ENCODE peak calls at places on chromosomes 11 and 22, in seven cellular contexts. U is activated CD4-positive, CD25-positive, alpha-beta regulatory T cell treated with anti-CD3 and anti-CD28 coated beads, Interleukin-2, amount 50 U/mL, for 16 hours; B is stomach; V is T-helper 2 cell treated with Interferon-gamma antibody and Interleukin-4, amounts not matched to agents 5 μg/mL and 100 μg/mL, for 36 hours; Q is MV-4-11; W is caudate nucleus; G is fibroblast of pulmonary artery. A is an unnamed sample.

GRCh38 chr11:17428930-17429329 is 40.5 kb upstream of the KCNJ11 start:
- DNase-seq in U (no peak), B (no peak), V (no peak), Q (no peak), W (no peak), G (no peak), A (no peak)

GRCh38 chr11:36602143-36602542 is 4.1 kb upstream of the RAG2 start:
- DNase-seq in U (no peak), B (no peak), V (no peak), Q (no peak), W (no peak), G (no peak), A (no peak)

GRCh38 chr22:24326266-24326665 is 55.6 kb downstream of the SPECC1L start:
- DNase-seq in U (no peak), B (no peak), V (no peak), Q (no peak), W (no peak), G (no peak), A (no peak)

GRCh38 chr11:116580828-116581227 is 192.0 kb downstream of the BUD13 start:
- DNase-seq in U (no peak), B (no peak), V (no peak), Q (no peak), W (no peak), G (no peak), A (no peak)

GRCh38 chr11:131297441-131297840 is 73.0 kb upstream of the NTM start:
- DNase-seq in U (no peak), B (no peak), V (no peak), Q (no peak), W (no peak), G (no peak), A (no peak)

GRCh38 chr11:124800226-124800929 is at the start of gene MSANTD2:
- DNase-seq in U (peak), B (peak), V (peak), Q (peak), W (peak), G (peak), A (peak)

GRCh38 chr11:115503083-115503885 is 931 bp downstream of the CADM1 start:
- DNase-seq in U (no peak), B (peak), V (peak), Q (peak), W (peak), G (peak), A (peak)

GRCh38 chr11:24239016-24239720 is 257.7 kb upstream of the LUZP2 start:
- DNase-seq in U (no peak), B (no peak), V (no peak), Q (no peak), W (no peak), G (peak), A (no peak)

GRCh38 chr11:75154646-75155569 is 4.0 kb downstream of the SLCO2B1 start:
- DNase-seq in U (no peak), B (no peak), V (no peak), Q (no peak), W (no peak), G (peak), A (no peak)

GRCh38 chr11:119681537-119681936 is 47.5 kb downstream of the NECTIN1 start:
- DNase-seq in U (no peak), B (no peak), V (no peak), Q (no peak), W (no peak), G (no peak), A (no peak)

GRCh38 chr22:35972559-35972958 is 56.1 kb downstream of the RBFOX2 start:
- DNase-seq in U (no peak), B (no peak), V (no peak), Q (no peak), W (no peak), G (no peak), A (no peak)

GRCh38 chr11:35192347-35192746 is 53.4 kb downstream of the CD44 start:
- DNase-seq in U (no peak), B (no peak), V (no peak), Q (no peak), W (no peak), G (peak), A (no peak)

GRCh38 chr11:126948563-126948962 is 52.0 kb downstream of the KIRREL3 start:
- DNase-seq in U (no peak), B (no peak), V (no peak), Q (no peak), W (no peak), G (no peak), A (no peak)

GRCh38 chr11:794766-795637 is 3.1 kb downstream of the SLC25A22 start:
- DNase-seq in U (no peak), B (peak), V (no peak), Q (no peak), W (no peak), G (no peak), A (no peak)

GRCh38 chr22:29382575-29383328 is 5.6 kb downstream of the AP1B1 start:
- DNase-seq in U (no peak), B (peak), V (no peak), Q (no peak), W (no peak), G (no peak), A (peak)